ENCODE peak calls at places on chromosomes 4 and X, in nine cellular contexts. One of them, this sample, is unnamed.

GRCh38 chrX:65536291-65536690 is 1.7 kb upstream of the LAS1L start:
- DNase-seq in activated CD8-positive, alpha-beta memory T cell treated with anti-CD3 and anti-CD28 coated beads for 24 hours: no peak
- DNase-seq in NCI-H146: no peak
- DNase-seq in CD4-positive, alpha-beta memory T cell: no peak
- DNase-seq in GM20000: no peak
- DNase-seq in WTC11: no peak
- DNase-seq in ELF-1: no peak
- DNase-seq in NCI-H2081: no peak
- DNase-seq in right cardiac atrium: no peak
- DNase-seq in this sample: peak; percentile 14

GRCh38 chr4:99117876-99118693 is 26.0 kb downstream of the ADH4 start:
- DNase-seq in WTC11: no peak
- DNase-seq in GM20000: peak; percentile 33
- DNase-seq in NCI-H2081: peak; percentile 0
- DNase-seq in right cardiac atrium: no peak
- DNase-seq in NCI-H146: no peak
- DNase-seq in activated CD8-positive, alpha-beta memory T cell treated with anti-CD3 and anti-CD28 coated beads for 24 hours: no peak
- DNase-seq in CD4-positive, alpha-beta memory T cell: no peak
- DNase-seq in ELF-1: no peak
- DNase-seq in this sample: no peak

GRCh38 chr4:92387459-92388069 is 83.8 kb downstream of the GRID2 start:
- DNase-seq in NCI-H2081: peak; percentile 16
- DNase-seq in activated CD8-positive, alpha-beta memory T cell treated with anti-CD3 and anti-CD28 coated beads for 24 hours: no peak
- DNase-seq in ELF-1: no peak
- DNase-seq in CD4-positive, alpha-beta memory T cell: no peak
- DNase-seq in GM20000: peak; percentile 12
- DNase-seq in WTC11: no peak
- DNase-seq in right cardiac atrium: no peak
- DNase-seq in NCI-H146: no peak
- DNase-seq in this sample: no peak

GRCh38 chrX:97751735-97752134 is 868.0 kb downstream of the RPA4 start:
- DNase-seq in ELF-1: no peak
- DNase-seq in WTC11: no peak
- DNase-seq in GM20000: no peak
- DNase-seq in NCI-H2081: no peak
- DNase-seq in right cardiac atrium: no peak
- DNase-seq in CD4-positive, alpha-beta memory T cell: no peak
- DNase-seq in activated CD8-positive, alpha-beta memory T cell treated with anti-CD3 and anti-CD28 coated beads for 24 hours: no peak
- DNase-seq in NCI-H146: no peak
- DNase-seq in this sample: no peak

GRCh38 chrX:1448793-1449580 is 3.7 kb downstream of the ASMTL start:
- DNase-seq in ELF-1: no peak
- DNase-seq in CD4-positive, alpha-beta memory T cell: no peak
- DNase-seq in right cardiac atrium: no peak
- DNase-seq in WTC11: no peak
- DNase-seq in NCI-H2081: no peak
- DNase-seq in GM20000: no peak
- DNase-seq in activated CD8-positive, alpha-beta memory T cell treated with anti-CD3 and anti-CD28 coated beads for 24 hours: peak; percentile 53
- DNase-seq in NCI-H146: no peak
- DNase-seq in this sample: no peak

GRCh38 chr4:128550060-128550459 is 259.4 kb upstream of the JADE1 start:
- DNase-seq in ELF-1: no peak
- DNase-seq in right cardiac atrium: no peak
- DNase-seq in NCI-H2081: no peak
- DNase-seq in NCI-H146: no peak
- DNase-seq in GM20000: no peak
- DNase-seq in CD4-positive, alpha-beta memory T cell: no peak
- DNase-seq in activated CD8-positive, alpha-beta memory T cell treated with anti-CD3 and anti-CD28 coated beads for 24 hours: no peak
- DNase-seq in WTC11: no peak
- DNase-seq in this sample: no peak

GRCh38 chr4:182286035-182286434 is 42.8 kb downstream of the TENM3 start:
- DNase-seq in right cardiac atrium: no peak
- DNase-seq in NCI-H2081: no peak
- DNase-seq in WTC11: no peak
- DNase-seq in NCI-H146: no peak
- DNase-seq in GM20000: no peak
- DNase-seq in ELF-1: no peak
- DNase-seq in CD4-positive, alpha-beta memory T cell: no peak
- DNase-seq in activated CD8-positive, alpha-beta memory T cell treated with anti-CD3 and anti-CD28 coated beads for 24 hours: no peak
- DNase-seq in this sample: no peak

GRCh38 chr4:188714488-188714887 is 575.2 kb downstream of the TRIML1 start:
- DNase-seq in right cardiac atrium: no peak
- DNase-seq in ELF-1: no peak
- DNase-seq in CD4-positive, alpha-beta memory T cell: no peak
- DNase-seq in GM20000: no peak
- DNase-seq in NCI-H2081: no peak
- DNase-seq in activated CD8-positive, alpha-beta memory T cell treated with anti-CD3 and anti-CD28 coated beads for 24 hours: no peak
- DNase-seq in NCI-H146: no peak
- DNase-seq in WTC11: no peak
- DNase-seq in this sample: no peak

GRCh38 chrX:120514236-120514635 is 45.1 kb upstream of the LAMP2 start:
- DNase-seq in NCI-H2081: peak; percentile 25
- DNase-seq in GM20000: peak; percentile 5
- DNase-seq in right cardiac atrium: no peak
- DNase-seq in NCI-H146: peak; percentile 1
- DNase-seq in ELF-1: peak; percentile 25
- DNase-seq in activated CD8-positive, alpha-beta memory T cell treated with anti-CD3 and anti-CD28 coated beads for 24 hours: no peak
- DNase-seq in WTC11: no peak
- DNase-seq in CD4-positive, alpha-beta memory T cell: no peak
- DNase-seq in this sample: no peak

GRCh38 chr4:40462326-40462725 is 127.2 kb downstream of the CHRNA9 start:
- DNase-seq in CD4-positive, alpha-beta memory T cell: no peak
- DNase-seq in WTC11: no peak
- DNase-seq in NCI-H146: peak; percentile 15
- DNase-seq in NCI-H2081: peak; percentile 55
- DNase-seq in right cardiac atrium: no peak
- DNase-seq in activated CD8-positive, alpha-beta memory T cell treated with anti-CD3 and anti-CD28 coated beads for 24 hours: no peak
- DNase-seq in GM20000: peak; percentile 59
- DNase-seq in ELF-1: no peak
- DNase-seq in this sample: no peak

GRCh38 chr4:66331761-66332160 is 661.5 kb upstream of the EPHA5 start:
- DNase-seq in right cardiac atrium: no peak
- DNase-seq in activated CD8-positive, alpha-beta memory T cell treated with anti-CD3 and anti-CD28 coated beads for 24 hours: no peak
- DNase-seq in NCI-H146: no peak
- DNase-seq in NCI-H2081: no peak
- DNase-seq in WTC11: no peak
- DNase-seq in CD4-positive, alpha-beta memory T cell: no peak
- DNase-seq in ELF-1: no peak
- DNase-seq in GM20000: no peak
- DNase-seq in this sample: no peak

GRCh38 chr4:139651282-139652194 is 14.1 kb upstream of the MGST2 start:
- DNase-seq in GM20000: peak; percentile 62
- DNase-seq in ELF-1: peak; percentile 75
- DNase-seq in right cardiac atrium: peak; percentile 89
- DNase-seq in activated CD8-positive, alpha-beta memory T cell treated with anti-CD3 and anti-CD28 coated beads for 24 hours: peak; percentile 84
- DNase-seq in NCI-H146: peak; percentile 66
- DNase-seq in NCI-H2081: peak; percentile 66
- DNase-seq in CD4-positive, alpha-beta memory T cell: peak; percentile 63
- DNase-seq in WTC11: peak; percentile 73
- DNase-seq in this sample: peak; percentile 41

GRCh38 chrX:85963736-85964135 is 83.6 kb downstream of the CHM start:
- DNase-seq in WTC11: no peak
- DNase-seq in activated CD8-positive, alpha-beta memory T cell treated with anti-CD3 and anti-CD28 coated beads for 24 hours: no peak
- DNase-seq in ELF-1: no peak
- DNase-seq in CD4-positive, alpha-beta memory T cell: no peak
- DNase-seq in right cardiac atrium: no peak
- DNase-seq in GM20000: no peak
- DNase-seq in NCI-H146: no peak
- DNase-seq in NCI-H2081: no peak
- DNase-seq in this sample: peak; percentile 23

GRCh38 chr4:32789026-32789608 is 2068.9 kb downstream of the PCDH7 start:
- DNase-seq in ELF-1: peak; percentile 29
- DNase-seq in CD4-positive, alpha-beta memory T cell: no peak
- DNase-seq in GM20000: no peak
- DNase-seq in activated CD8-positive, alpha-beta memory T cell treated with anti-CD3 and anti-CD28 coated beads for 24 hours: no peak
- DNase-seq in NCI-H2081: no peak
- DNase-seq in WTC11: no peak
- DNase-seq in right cardiac atrium: no peak
- DNase-seq in NCI-H146: no peak
- DNase-seq in this sample: peak; percentile 1

GRCh38 chr4:55887594-55887993 is 34.1 kb downstream of the EXOC1 start:
- DNase-seq in NCI-H146: no peak
- DNase-seq in WTC11: no peak
- DNase-seq in CD4-positive, alpha-beta memory T cell: no peak
- DNase-seq in GM20000: no peak
- DNase-seq in right cardiac atrium: no peak
- DNase-seq in NCI-H2081: no peak
- DNase-seq in activated CD8-positive, alpha-beta memory T cell treated with anti-CD3 and anti-CD28 coated beads for 24 hours: no peak
- DNase-seq in ELF-1: no peak
- DNase-seq in this sample: no peak

GRCh38 chrX:15233416-15234015 is 36.4 kb downstream of the ASB9 start:
- DNase-seq in right cardiac atrium: no peak
- DNase-seq in WTC11: no peak
- DNase-seq in NCI-H146: no peak
- DNase-seq in NCI-H2081: no peak
- DNase-seq in ELF-1: no peak
- DNase-seq in activated CD8-positive, alpha-beta memory T cell treated with anti-CD3 and anti-CD28 coated beads for 24 hours: no peak
- DNase-seq in GM20000: no peak
- DNase-seq in CD4-positive, alpha-beta memory T cell: no peak
- DNase-seq in this sample: no peak

GRCh38 chrX:65821721-65822496 is 154.5 kb downstream of the MSN start:
- DNase-seq in NCI-H146: no peak
- DNase-seq in WTC11: peak; percentile 42
- DNase-seq in activated CD8-positive, alpha-beta memory T cell treated with anti-CD3 and anti-CD28 coated beads for 24 hours: peak; percentile 76
- DNase-seq in NCI-H2081: no peak
- DNase-seq in ELF-1: peak; percentile 73
- DNase-seq in CD4-positive, alpha-beta memory T cell: peak; percentile 17
- DNase-seq in GM20000: peak; percentile 11
- DNase-seq in right cardiac atrium: peak; percentile 73
- DNase-seq in this sample: peak; percentile 2

This sample was measured in MG63.